ENCODE peak calls at places on chromosome 14, in seven cellular contexts. H is GM23338, G is BE2C, Y is mammary epithelial cell, J is cardiac fibroblast, W is left lung, K is fibroblast of mammary gland. P is an unnamed sample.

GRCh38 chr14:77296155-77296554 is 24.5 kb downstream of the POMT2 start:
- DNase-seq in H (no peak), G (peak; percentile 78), Y (no peak), J (no peak), W (no peak), K (no peak), P (no peak)

GRCh38 chr14:36495666-36496065 is 24.4 kb downstream of the NKX2-1 start:
- DNase-seq in H (no peak), G (no peak), Y (no peak), J (no peak), W (no peak), K (no peak), P (no peak)

GRCh38 chr14:35224615-35225014 is 67.6 kb upstream of the PSMA6 start:
- DNase-seq in H (no peak), G (no peak), Y (no peak), J (no peak), W (no peak), K (no peak), P (no peak)

GRCh38 chr14:99125616-99126431 is 146.2 kb downstream of the BCL11B start:
- DNase-seq in H (no peak), G (no peak), Y (peak; percentile 14), J (no peak), W (no peak), K (no peak), P (no peak)

GRCh38 chr14:22012452-22012851 is 338.8 kb upstream of the OR4E1 start:
- DNase-seq in H (no peak), G (no peak), Y (no peak), J (no peak), W (no peak), K (no peak), P (no peak)

GRCh38 chr14:66831190-66831589 is 323.2 kb downstream of the GPHN start:
- DNase-seq in H (no peak), G (no peak), Y (no peak), J (no peak), W (no peak), K (no peak), P (no peak)

GRCh38 chr14:100732766-100733100 is 6.0 kb downstream of the DLK1 start:
- DNase-seq in H (no peak), G (no peak), Y (no peak), J (no peak), W (peak; percentile 4), K (no peak), P (no peak)

GRCh38 chr14:105315941-105316562 is 1.5 kb downstream of the PACS2 start:
- DNase-seq in H (no peak), G (no peak), Y (no peak), J (peak; percentile 15), W (peak; percentile 34), K (no peak), P (no peak)

GRCh38 chr14:49942090-49942489 is 49.2 kb downstream of the ARF6 start:
- DNase-seq in H (no peak), G (no peak), Y (no peak), J (no peak), W (no peak), K (no peak), P (no peak)

GRCh38 chr14:79480212-79480611 is 731.1 kb downstream of the DIO2 start:
- DNase-seq in H (no peak), G (no peak), Y (no peak), J (no peak), W (no peak), K (no peak), P (no peak)

GRCh38 chr14:97592341-97592980 is 795.3 kb downstream of the VRK1 start:
- DNase-seq in H (no peak), G (no peak), Y (no peak), J (no peak), W (no peak), K (no peak), P (no peak)

GRCh38 chr14:103702497-103703432 is 12.5 kb downstream of the XRCC3 start:
- DNase-seq in H (no peak), G (peak; percentile 74), Y (no peak), J (no peak), W (no peak), K (no peak), P (no peak)

GRCh38 chr14:104169765-104170113 is 31.4 kb downstream of the KIF26A start:
- DNase-seq in H (no peak), G (peak; percentile 53), Y (no peak), J (no peak), W (no peak), K (no peak), P (no peak)

GRCh38 chr14:103091041-103091882 is 3.3 kb upstream of the EXOC3L4 start:
- DNase-seq in H (peak; percentile 70), G (peak; percentile 81), Y (no peak), J (no peak), W (no peak), K (peak; percentile 48), P (no peak)

GRCh38 chr14:79417961-79418360 is 793.3 kb downstream of the DIO2 start:
- DNase-seq in H (no peak), G (no peak), Y (no peak), J (peak; percentile 58), W (no peak), K (peak; percentile 35), P (no peak)

GRCh38 chr14:75542585-75543091 is 20.4 kb downstream of the BATF start:
- DNase-seq in H (peak; percentile 18), G (no peak), Y (no peak), J (peak; percentile 64), W (peak; percentile 89), K (peak; percentile 15), P (no peak)

GRCh38 chr14:89586258-89587127 is 169.5 kb upstream of the FOXN3 start:
- DNase-seq in H (no peak), G (no peak), Y (no peak), J (no peak), W (no peak), K (no peak), P (no peak)

GRCh38 chr14:99520571-99521081 is 39.4 kb downstream of the CCNK start:
- DNase-seq in H (no peak), G (peak; percentile 44), Y (no peak), J (no peak), W (no peak), K (no peak), P (no peak)

GRCh38 chr14:49621114-49621881 is 699 bp downstream of the MGAT2 start:
- DNase-seq in H (peak; percentile 76), G (peak; percentile 80), Y (no peak), J (peak; percentile 73), W (peak; percentile 83), K (no peak), P (no peak)

GRCh38 chr14:22646570-22647254 is 2.6 kb upstream of the OR6J1 start:
- DNase-seq in H (no peak), G (no peak), Y (peak; percentile 83), J (peak; percentile 85), W (no peak), K (peak; percentile 82), P (no peak)

GRCh38 chr14:35405304-35405996 is 901 bp upstream of the NFKBIA start:
- DNase-seq in H (peak; percentile 60), G (no peak), Y (no peak), J (peak; percentile 38), W (no peak), K (no peak), P (no peak)

GRCh38 chr14:39665084-39665483 is 232.9 kb upstream of the FBXO33 start:
- DNase-seq in H (no peak), G (no peak), Y (no peak), J (no peak), W (no peak), K (peak; percentile 39), P (peak; percentile 5)

GRCh38 chr14:26694521-26694920 is 96.7 kb upstream of the NOVA1 start:
- DNase-seq in H (no peak), G (no peak), Y (no peak), J (no peak), W (no peak), K (no peak), P (no peak)

DNA sequence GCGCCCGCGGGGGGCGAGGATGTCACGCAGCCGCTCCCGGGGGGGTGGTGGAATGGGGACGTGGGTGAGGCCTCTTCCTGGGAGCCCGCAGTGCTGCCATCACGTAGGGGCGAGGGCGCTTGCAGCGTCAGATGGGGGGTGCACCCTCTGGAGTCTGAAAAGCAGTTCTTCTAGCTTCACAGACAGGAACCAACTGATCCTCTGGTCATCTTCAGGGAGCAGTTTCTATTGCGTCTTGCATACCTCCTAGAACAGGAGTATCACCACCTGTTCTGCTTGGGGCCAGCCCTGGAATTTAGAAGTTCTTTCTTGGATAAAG is 36.9 kb upstream of the PRIMA1 start:
- DNase-seq in H (no peak), G (no peak), Y (no peak), J (no peak), W (no peak), K (no peak), P (no peak)
- TF ChIP-seq CTCF in H (no peak), G (no peak), Y (no peak), J (no peak), W (no peak), K (no peak), P (no peak)

DNA sequence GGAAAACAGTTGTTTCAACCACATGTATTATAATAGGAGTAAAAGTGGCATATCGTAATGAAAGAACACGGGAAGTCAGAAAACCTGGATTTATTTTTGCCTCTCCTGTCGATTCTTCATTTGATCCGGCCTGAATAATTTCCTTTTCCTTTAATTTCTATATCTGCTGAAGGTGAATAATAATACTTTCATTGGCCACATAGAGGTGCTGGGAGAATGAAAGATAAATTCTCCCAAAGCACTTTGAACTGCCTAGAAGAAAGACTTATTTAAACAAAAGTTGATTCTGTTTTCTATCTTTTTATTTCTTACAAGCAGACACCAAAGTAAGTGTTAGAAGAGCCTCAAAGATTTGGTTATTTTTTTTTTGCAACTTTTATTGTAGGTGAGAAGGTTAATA is 339.1 kb downstream of the RAD51B start:
- DNase-seq in H (no peak), G (no peak), Y (no peak), J (no peak), W (no peak), K (no peak), P (no peak)
- H3K4me3 ChIP-seq in H (no peak overlapping the region), G (no peak overlapping the region), Y (no peak overlapping the region), J (no peak overlapping the region), W (no peak overlapping the region), K (no peak overlapping the region), P (no peak overlapping the region)

GRCh38 chr14:96098999-96099335 is 59.8 kb downstream of the C14orf132 start:
- DNase-seq in H (no peak), G (no peak), Y (no peak), J (no peak), W (no peak), K (no peak), P (no peak)
- TF ChIP-seq CTCF in H (no peak), G (no peak), Y (no peak), J (no peak), W (no peak), K (no peak), P (no peak)

DNA sequence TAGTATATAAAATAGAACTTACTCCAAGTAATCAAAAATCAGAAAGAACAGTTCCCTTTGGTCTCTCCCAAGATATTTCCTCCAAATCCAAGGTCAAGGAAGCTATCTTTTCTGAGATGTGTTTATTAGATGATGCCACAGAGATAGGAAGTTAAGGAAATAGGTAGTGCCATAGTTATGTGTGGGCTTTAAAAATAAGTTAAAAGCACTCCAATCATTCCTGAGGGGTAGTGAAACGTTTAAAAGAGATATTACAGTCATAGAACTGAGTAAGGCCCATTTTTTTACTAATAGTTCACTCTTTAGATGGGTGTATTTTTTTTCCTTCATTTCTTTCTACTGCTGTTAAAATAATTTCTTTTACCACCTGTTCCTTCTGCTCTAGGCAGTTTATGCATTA is 1630.9 kb upstream of the SEL1L start:
- DNase-seq in H (no peak), G (no peak), Y (no peak), J (no peak), W (no peak), K (no peak), P (no peak)
- H3K4me3 ChIP-seq in H (no peak overlapping the region), G (no peak overlapping the region), Y (no peak overlapping the region), J (no peak overlapping the region), W (no peak overlapping the region), K (no peak overlapping the region), P (no peak overlapping the region)

P was measured in retinal pigment epithelial cell.